ENCODE peak calls at places on chromosomes 11 and 22, in five cellular contexts. L is psoas muscle, Z is endodermal cell, T is pancreas, D is mammary epithelial cell. H is an unnamed sample. For H3K36me3, the result is how much of the 10 kb centered on the place peaks cover.

GRCh38 chr22:48101704-48102103 is 1339.3 kb downstream of the TBC1D22A start:
- DNase-seq in T (no peak), Z (no peak), D (no peak), L (no peak), H (no peak)

GRCh38 chr22:19051381-19051780 is 70.8 kb downstream of the DGCR2 start:
- DNase-seq in Z (no peak), T (no peak), L (no peak), D (no peak), H (no peak)

GRCh38 chr11:30595929-30596328 is 9.8 kb upstream of the MPPED2 start:
- DNase-seq in T (no peak), D (no peak), Z (peak), L (no peak), H (no peak)

GRCh38 chr11:4619514-4619913 is 11.5 kb upstream of the TRIM68 start:
- DNase-seq in L (no peak), T (no peak), Z (no peak), D (no peak), H (no peak)

GRCh38 chr22:39717099-39717498 is 146.5 kb downstream of the CACNA1I start:
- DNase-seq in L (no peak), Z (no peak), T (peak), D (no peak), H (no peak)

GRCh38 chr22:48089601-48090331 is 1327.3 kb downstream of the TBC1D22A start:
- DNase-seq in L (peak), T (no peak), Z (peak), D (no peak), H (peak)

GRCh38 chr11:17700991-17701390 is 18.4 kb upstream of the MYOD1 start:
- DNase-seq in T (no peak), L (no peak), D (peak), Z (no peak), H (no peak)

GRCh38 chr22:44378380-44378779 is 65.6 kb upstream of the SHISAL1 start:
- DNase-seq in D (no peak), T (no peak), Z (peak), L (no peak), H (no peak)

GRCh38 chr11:123206671-123207421 is 11.8 kb upstream of the CLMP start:
- DNase-seq in Z (peak), L (no peak), D (no peak), T (no peak), H (no peak)

GRCh38 chr11:112355726-112356125 is 95.1 kb upstream of the PLET1 start:
- DNase-seq in T (no peak), Z (peak), L (no peak), D (peak), H (no peak)

DNA sequence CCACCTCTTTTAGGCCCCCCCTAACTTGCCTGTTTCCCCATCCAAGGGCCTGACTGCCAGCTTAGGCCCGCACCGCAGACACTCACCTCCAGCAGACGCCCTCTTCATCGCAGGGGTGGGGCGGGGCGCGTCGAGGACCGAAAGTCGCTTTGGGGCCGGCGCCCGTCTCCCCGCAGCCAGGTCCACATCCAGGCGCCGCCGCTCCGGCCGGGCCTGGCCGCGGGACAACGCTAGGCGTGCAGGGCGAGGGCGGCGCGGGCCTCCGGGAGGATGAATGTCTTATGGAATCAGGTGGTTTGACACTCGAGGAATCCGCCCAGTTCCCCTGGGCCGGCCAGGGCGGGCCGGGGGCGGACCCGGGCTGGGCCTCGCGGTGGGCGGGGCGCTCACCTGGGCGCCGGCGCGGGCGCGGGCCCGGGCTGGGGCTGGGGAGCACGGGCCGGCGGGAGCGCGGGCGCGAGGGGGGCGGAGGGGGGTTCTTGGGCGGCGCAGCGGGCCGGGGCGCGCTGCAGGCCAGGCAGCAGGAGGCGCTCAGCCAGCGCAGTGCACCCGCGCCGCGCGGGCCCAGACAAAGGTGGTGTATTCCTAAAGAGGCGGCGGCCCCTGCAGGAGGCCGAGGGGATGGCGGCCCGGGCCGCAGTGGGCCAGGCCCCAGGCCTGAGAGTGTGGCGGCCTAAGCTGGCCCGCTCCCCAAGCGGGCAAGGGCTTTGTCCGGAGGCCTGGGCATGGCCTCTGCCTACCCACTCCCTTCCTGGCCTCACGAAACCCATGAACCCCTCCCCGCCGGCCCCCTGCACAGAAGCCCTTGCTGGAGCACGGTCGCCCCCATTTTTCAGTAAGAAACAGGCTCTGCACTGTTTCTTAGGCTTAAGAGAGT is 177.6 kb downstream of the IGLL1 start:
- DNase-seq in D (peak), Z (peak), T (peak), L (peak), H (no peak)
- TF ChIP-seq CTCF in D (peak), Z (peak), T (peak), L (peak), H (peak)

DNA sequence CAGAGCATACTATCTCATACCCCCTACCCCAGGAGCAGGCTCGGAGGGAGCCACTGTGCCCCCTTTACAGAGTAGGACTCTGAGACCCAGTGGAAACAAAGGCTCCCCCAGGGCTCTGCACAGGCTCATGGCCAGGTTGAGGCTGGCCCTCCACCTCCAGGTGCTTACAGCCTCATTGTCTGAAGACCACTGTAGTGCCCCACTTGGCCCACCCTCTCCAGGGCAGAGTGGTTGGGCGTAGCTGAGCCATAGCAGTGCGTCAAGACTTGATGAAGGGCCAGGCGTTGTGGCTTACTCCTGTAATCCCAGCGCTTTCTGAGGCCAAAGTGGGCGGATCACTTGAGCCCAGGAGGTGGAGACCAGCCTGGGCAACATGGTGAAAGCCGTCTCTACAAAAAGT is 1.7 kb downstream of the ANKRD13D start:
- DNase-seq in T (no peak), D (no peak), L (peak), Z (no peak), H (peak)
- H3K36me3 ChIP-seq in T (under half), D (under half), L (under half), Z (under half), H (under half)

DNA sequence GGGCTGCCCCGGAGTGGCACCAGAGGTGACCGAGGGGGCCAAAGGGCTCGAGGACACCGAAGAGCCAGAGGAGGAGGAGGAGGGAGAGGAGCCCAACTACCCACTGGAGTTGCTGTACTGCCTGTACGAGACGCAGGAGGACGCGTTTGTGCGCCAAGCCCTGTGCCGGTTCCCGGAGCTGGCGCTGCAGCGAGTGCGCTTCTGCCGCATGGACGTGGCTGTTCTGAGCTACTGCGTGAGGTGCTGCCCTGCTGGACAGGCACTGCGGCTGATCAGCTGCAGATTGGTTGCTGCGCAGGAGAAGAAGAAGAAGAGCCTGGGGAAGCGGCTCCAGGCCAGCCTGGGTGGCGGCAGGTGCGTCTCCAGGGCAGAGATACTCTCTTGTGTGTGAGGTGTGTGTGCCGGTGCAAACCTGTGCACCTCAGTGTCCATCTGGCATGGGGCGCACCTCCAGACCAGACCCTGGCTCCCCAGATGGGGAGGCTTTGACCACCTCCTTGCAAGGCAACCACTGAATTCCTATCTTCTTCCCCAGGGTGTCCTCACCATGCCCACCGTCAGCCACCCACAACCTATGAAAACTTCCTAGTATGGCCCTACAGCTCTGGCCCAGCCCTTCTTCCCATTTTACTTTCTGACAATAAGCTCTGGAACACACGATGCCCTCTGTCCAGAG is 3.4 kb downstream of the NLRP6 start:
- DNase-seq in Z (no peak), T (peak), L (peak), D (no peak), H (peak)
- H3K4me3 ChIP-seq in Z (no peak), T (peak), L (no peak), D (no peak), H (no peak)

GRCh38 chr11:68463714-68464113 is 3.2 kb downstream of the PPP6R3 start:
- DNase-seq in L (no peak), D (no peak), Z (no peak), T (no peak), H (no peak)
- TF ChIP-seq CTCF in L (no peak), D (no peak), Z (no peak), T (no peak), H (no peak)

DNA sequence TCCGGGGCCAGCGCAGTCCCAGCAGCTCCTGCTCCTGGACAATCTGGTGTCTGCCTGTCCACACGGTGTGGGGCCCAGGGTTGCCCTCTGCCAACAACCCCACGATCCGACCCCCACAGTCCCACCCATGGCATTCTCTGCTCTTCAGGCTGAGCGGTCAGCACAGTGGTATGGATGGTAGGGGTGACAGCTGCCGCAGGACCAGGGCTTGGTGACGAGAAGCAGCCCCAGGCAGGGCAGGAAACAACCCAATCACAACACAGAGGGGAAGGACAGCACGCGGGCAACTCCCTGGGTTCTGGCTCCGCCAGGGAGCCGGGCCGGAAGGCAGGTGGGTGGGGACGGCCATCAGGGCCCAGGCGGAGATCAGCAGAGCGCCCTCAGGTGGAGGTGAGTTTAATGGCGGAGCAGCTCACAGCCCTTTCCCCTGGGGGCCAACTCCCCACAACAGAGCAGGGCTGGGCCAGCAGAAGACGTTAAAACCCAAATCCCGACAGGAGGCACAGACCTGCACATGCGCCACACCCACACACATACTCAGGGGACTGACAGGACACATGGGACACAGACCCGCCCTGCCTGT is 5.3 kb upstream of the CHADL start:
- DNase-seq in L (no peak), D (no peak), T (no peak), Z (peak), H (no peak)
- H3K36me3 ChIP-seq in L (half or more), D (under half), T (under half), Z (under half), H (under half)

DNA sequence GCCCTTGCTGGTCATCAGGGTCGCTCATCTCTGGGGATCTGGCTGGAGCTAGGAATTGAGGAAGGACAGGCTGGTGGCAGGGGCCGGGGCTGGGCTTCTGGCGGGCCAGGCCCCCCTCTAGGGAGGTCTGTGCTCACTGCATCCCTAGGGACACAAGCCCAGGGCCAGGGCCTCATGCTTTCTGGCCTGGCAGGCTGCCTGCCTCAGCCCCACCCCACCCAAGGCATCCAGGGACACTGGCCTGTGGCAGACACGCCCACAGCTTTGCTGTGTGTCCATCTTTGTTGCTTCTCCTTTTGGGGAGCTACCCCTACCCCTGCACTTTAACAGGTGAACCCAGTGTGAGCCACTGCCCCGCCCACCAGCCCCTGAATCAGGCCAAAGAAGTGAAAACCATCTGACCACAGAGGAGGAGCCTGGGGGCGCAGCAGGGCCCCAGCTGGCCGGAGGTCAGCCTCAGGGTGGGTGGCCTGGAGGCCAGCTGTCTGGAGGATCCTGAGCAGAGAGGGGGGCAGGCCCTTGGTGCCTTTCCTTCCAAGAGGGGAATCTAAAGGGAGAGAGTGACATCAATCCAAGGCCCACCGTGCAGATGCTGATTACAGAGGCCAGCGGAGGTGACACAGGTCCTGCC is 26.8 kb upstream of the CELSR1 start:
- DNase-seq in Z (no peak), L (peak), T (no peak), D (no peak), H (no peak)
- H3K4me3 ChIP-seq in Z (no peak), L (no peak), T (no peak), D (no peak), H (no peak)

GRCh38 chr11:67303989-67304411 is 670 bp downstream of the SSH3 start:
- DNase-seq in D (peak), T (peak), Z (peak), L (peak), H (peak)

GRCh38 chr11:67302571-67303131 is 679 bp upstream of the SSH3 start:
- DNase-seq in Z (peak), T (peak), L (peak), D (peak), H (peak)

GRCh38 chr11:67301951-67302516 is 1.3 kb upstream of the SSH3 start:
- DNase-seq in Z (peak), D (no peak), L (peak), T (peak), H (peak)

GRCh38 chr11:67304511-67305113 is 1.3 kb downstream of the SSH3 start:
- DNase-seq in Z (peak), T (no peak), L (no peak), D (no peak), H (peak)

DNA sequence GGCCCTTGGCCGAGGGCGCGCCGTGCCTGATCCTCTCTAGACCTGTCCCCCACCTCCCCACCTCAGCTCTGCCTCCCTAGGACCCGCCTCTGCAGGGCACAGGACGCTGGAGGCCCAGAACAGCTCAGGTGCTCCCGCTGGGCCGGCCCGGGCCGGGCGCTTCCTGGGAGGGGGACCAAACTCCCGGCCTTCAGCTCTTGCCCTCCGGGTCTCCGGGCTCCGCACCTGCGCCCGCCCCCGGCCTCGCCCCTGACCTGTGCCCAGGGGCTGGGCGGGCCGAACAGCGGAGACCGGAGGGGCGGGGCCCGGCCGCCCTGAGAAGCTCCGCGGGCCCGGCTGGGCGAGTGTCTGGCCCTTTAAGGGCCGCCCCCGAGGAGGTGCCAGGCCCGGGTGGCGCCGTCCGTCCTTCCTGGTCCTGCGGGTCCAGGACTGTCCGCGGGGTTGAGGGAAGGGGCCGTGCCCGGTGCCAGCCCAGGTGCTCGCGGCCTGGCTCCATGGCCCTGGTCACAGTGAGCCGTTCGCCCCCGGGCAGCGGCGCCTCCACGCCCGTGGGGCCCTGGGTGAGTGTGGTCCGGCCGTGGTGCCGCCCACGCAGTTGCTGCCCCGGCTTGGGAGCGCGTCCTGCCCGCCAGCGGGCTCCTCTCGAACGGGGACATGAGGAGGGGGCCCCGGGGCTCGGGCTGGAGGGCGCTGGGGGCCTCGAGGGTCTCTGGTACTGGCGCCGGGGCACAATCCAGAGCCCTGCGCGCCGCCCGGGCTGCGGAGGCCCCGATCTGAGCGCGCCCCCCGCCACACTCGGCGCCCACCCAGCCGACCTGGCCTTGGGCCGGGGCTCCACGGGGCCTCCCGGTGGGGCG is at the start of gene SSH3:
- DNase-seq in L (peak), T (peak), Z (peak), D (peak), H (peak)
- TF ChIP-seq CTCF in L (no peak), T (no peak), Z (no peak), D (no peak), H (no peak)

DNA sequence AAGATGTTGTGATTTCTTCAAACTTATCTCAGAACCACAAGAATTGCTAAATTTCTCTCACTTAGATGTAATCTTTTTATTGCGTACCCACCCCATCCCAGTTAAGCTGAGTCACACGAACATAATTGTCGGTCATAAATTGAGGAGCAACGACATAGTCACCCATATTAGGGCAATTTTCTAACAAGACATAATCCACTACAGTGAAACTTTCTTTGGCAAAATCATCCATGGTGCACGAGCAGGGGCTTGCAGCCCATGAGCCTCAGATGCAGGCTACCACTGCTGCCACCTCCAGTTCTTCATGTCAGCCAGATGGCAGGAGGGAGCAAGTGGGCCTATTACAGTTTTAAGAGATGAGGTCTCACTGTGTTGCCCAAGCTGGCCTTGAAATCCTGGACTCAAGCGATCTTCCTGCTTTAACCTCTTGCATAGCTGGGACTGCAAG is 70.3 kb upstream of the GRK2 start:
- DNase-seq in Z (no peak), T (no peak), D (no peak), L (no peak), H (no peak)
- H3K36me3 ChIP-seq in Z (half or more), T (under half), D (under half), L (half or more), H (under half)

GRCh38 chr11:71908218-71908617 is 20.2 kb downstream of the XNDC1N start:
- DNase-seq in L (no peak), T (no peak), D (no peak), Z (no peak), H (no peak)
- H3K4me3 ChIP-seq in L (no peak), T (no peak), D (no peak), Z (no peak), H (no peak)

GRCh38 chr11:43923327-43924111 is 18.9 kb upstream of the C11orf96 start:
- DNase-seq in L (peak), Z (peak), D (no peak), T (no peak), H (peak)
- TF ChIP-seq CTCF in L (no peak), Z (no peak), D (no peak), T (no peak), H (no peak)

H was measured in tibial artery.